ENCODE peak calls at places on chromosomes 11 and 22, in nine cellular contexts. Q is OCI-LY7, G is MM.1S, H is HCT116, K is PC-3, J is hepatocyte, E is GM23338, Z is neural progenitor cell, N is SK-N-SH. R is an unnamed sample.
A peak's percentile ranks its signal among the peaks of the same experiment; 100 is the strongest.

GRCh38 chr22:45922256-45922655 is 54.7 kb downstream of the WNT7B start:
- DNase-seq in Q (no peak), G (no peak), H (no peak), K (no peak), J (no peak), E (no peak), Z (no peak), N (no peak), R (no peak)

GRCh38 chr22:21707677-21708076 is 27.9 kb downstream of the YPEL1 start:
- DNase-seq in Q (peak; percentile 74), G (no peak), H (no peak), K (no peak), J (no peak), E (no peak), Z (no peak), N (peak; percentile 54), R (no peak)

GRCh38 chr11:4060182-4060923 is 34.2 kb upstream of the RRM1 start:
- DNase-seq in Q (no peak), G (no peak), H (no peak), K (no peak), J (peak; percentile 48), E (no peak), Z (no peak), N (no peak), R (no peak)

GRCh38 chr22:49553518-49554295 is 274.0 kb downstream of the BRD1 start:
- DNase-seq in Q (no peak), G (no peak), H (no peak), K (peak; percentile 12), J (peak; percentile 36), E (no peak), Z (peak; percentile 75), N (no peak), R (no peak)

GRCh38 chr22:16783930-16784354 is 41.3 kb downstream of the XKR3 start:
- DNase-seq in Q (peak; percentile 43), G (peak; percentile 48), H (peak; percentile 8), K (peak; percentile 2), J (peak; percentile 3), E (peak; percentile 71), Z (peak; percentile 30), N (peak; percentile 9), R (peak; percentile 27)

GRCh38 chr11:75029836-75030631 is 41.3 kb downstream of the NEU3 start:
- DNase-seq in Q (no peak), G (no peak), H (no peak), K (no peak), J (no peak), E (no peak), Z (no peak), N (no peak), R (peak; percentile 34)

GRCh38 chr22:46516638-46517037 is 20.8 kb downstream of the CELSR1 start:
- DNase-seq in Q (no peak), G (no peak), H (no peak), K (no peak), J (no peak), E (no peak), Z (no peak), N (no peak), R (no peak)

GRCh38 chr11:62539238-62539925 is 7.2 kb downstream of the AHNAK start:
- DNase-seq in Q (no peak), G (no peak), H (no peak), K (peak; percentile 97), J (peak; percentile 87), E (no peak), Z (peak; percentile 7), N (peak; percentile 81), R (peak; percentile 96)

GRCh38 chr11:3994030-3994640 is 100.5 kb upstream of the RRM1 start:
- DNase-seq in Q (no peak), G (no peak), H (no peak), K (peak; percentile 21), J (no peak), E (no peak), Z (no peak), N (no peak), R (peak; percentile 51)

GRCh38 chr11:93054279-93054678 is 84.8 kb downstream of the MTNR1B start:
- DNase-seq in Q (no peak), G (no peak), H (no peak), K (peak; percentile 32), J (no peak), E (no peak), Z (no peak), N (no peak), R (peak; percentile 51)

GRCh38 chr11:120112174-120112796 is 25.6 kb downstream of the TRIM29 start:
- DNase-seq in Q (no peak), G (no peak), H (no peak), K (no peak), J (no peak), E (peak; percentile 56), Z (no peak), N (peak; percentile 42), R (no peak)

GRCh38 chr11:3626250-3626960 is 15.4 kb downstream of the ART5 start:
- DNase-seq in Q (no peak), G (no peak), H (no peak), K (no peak), J (no peak), E (peak; percentile 41), Z (no peak), N (no peak), R (no peak)

GRCh38 chr22:41966607-41967240 is 2.5 kb upstream of the SEPTIN3 start:
- DNase-seq in Q (peak; percentile 63), G (peak; percentile 68), H (peak; percentile 48), K (peak; percentile 80), J (peak; percentile 77), E (peak; percentile 83), Z (peak; percentile 58), N (peak; percentile 23), R (peak; percentile 91)

GRCh38 chr22:24104307-24105017 is 76.8 kb upstream of the SUSD2 start:
- DNase-seq in Q (no peak), G (no peak), H (no peak), K (no peak), J (no peak), E (no peak), Z (no peak), N (no peak), R (no peak)
- TF ChIP-seq EZH2phosphoT487 in Q (no peak), G (no peak), H (no peak), K (no peak), J (no peak), E (no peak), Z (no peak), N (no peak), R (no peak)

DNA sequence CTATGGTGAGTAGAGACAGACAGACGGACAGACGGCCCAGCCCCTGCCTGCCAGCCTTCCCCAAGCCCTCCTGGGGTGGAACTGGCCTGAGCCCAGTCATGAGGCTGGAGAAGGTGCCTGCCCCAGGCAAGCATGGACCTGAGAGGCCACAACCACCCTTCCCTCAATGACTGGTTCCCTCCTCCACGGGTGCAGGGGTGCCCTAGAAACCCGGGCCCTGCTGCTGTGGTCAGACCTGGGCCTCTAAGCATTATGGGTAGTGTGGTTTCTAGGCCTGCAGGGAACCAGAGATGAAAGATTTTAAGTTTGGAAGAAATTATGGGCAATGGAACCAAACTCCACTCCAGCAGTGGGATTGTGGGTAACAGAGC is 13.5 kb downstream of the RHBDD3 start:
- DNase-seq in Q (no peak), G (no peak), H (no peak), K (no peak), J (no peak), E (no peak), Z (no peak), N (peak; percentile 15), R (no peak)
- H3K4me2 ChIP-seq in Q (no peak overlapping the region), G (no peak overlapping the region), H (no peak overlapping the region), K (no peak overlapping the region), J (no peak overlapping the region), E (no peak overlapping the region), Z (no peak overlapping the region), N (no peak overlapping the region), R (no peak overlapping the region)

DNA sequence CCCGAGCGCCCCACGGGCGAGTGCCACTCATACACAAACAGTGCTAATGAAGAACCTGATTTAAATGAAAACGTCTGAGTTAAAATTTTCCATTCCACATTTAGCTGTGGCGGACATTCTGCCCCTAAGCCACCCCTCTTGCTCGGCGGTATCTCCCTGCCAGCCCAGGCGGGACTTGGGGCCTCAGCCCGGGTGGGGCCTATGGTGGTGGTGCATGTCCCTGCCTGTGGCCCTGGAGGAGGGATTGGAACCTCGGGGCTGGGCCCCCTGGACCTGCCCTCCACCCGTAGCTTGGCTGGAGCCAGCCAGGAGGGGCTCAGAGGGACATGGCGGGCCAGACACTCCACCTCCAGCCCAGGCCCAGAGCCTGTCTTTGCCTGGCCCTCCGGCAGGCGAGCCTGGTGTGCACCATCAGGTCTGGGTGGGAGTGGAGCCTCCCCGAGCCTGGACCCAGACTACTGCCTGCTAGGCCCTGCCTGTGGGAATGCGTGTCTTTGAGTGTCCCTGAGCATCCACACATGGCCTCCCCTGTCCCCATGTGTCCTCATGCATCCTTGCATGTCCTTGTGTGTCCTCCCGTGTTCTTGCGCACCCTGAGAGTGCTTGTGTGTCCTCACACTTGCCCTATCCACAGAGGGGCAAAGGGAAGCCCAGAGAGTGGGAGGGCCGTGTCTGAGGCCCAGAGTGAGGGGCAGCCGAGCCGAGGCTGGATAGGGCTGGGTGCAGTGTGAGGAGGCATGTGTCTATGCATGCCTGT is 4.4 kb downstream of the ZDHHC8 start:
- DNase-seq in Q (peak; percentile 30), G (no peak), H (no peak), K (no peak), J (no peak), E (no peak), Z (no peak), N (no peak), R (no peak)
- TF ChIP-seq EZH2phosphoT487 in Q (no peak), G (no peak), H (no peak), K (no peak), J (no peak), E (no peak), Z (no peak), N (no peak), R (no peak)

DNA sequence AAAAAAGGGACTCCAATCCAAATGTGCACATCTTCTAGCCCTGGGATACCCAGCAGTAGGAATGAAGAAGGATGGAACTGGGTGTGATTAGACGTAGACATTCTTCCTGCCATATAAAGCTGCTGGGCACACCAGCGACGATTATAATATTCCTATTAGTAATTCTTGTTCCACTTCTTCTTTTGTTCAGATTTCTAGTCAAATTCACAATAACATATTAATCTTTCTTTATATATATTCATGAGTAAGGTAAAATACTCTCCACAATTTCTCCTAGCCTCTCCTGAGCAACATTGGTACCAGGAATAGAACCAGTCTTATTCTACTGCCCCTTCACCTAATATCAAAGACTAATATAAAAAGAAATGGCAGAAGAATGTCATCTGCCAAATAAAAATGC is at the start of gene OR52E8:
- DNase-seq in Q (no peak), G (no peak), H (no peak), K (no peak), J (no peak), E (no peak), Z (no peak), N (no peak), R (no peak)
- H3K4me2 ChIP-seq in Q (no peak within 1 kb of the TSS), G (no peak within 1 kb of the TSS), H (no peak within 1 kb of the TSS), K (no peak within 1 kb of the TSS), J (no peak within 1 kb of the TSS), E (no peak within 1 kb of the TSS), Z (no peak within 1 kb of the TSS), N (no peak within 1 kb of the TSS), R (no peak within 1 kb of the TSS)

DNA sequence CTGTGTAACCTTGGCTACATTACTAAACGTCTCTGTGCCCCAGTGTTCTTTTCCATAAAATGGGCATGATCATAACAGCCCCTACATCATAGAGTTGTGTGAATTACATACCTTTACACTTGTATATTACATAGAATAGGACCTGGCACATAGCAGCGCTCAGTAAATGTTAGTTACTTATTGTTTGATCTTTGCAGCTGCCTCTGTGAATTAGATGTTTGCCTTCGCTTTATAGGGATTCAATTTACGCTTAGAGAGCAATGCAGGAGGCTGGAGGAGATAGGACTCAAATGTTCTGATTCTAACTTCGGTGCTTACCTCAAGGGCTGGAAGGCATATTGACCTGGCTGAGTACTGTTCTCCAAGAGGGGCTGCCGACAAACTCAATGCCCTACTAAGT is 10.4 kb upstream of the TIMP3 start:
- DNase-seq in Q (no peak), G (no peak), H (no peak), K (no peak), J (no peak), E (no peak), Z (no peak), N (no peak), R (no peak)
- TF ChIP-seq EZH2phosphoT487 in Q (no peak), G (no peak), H (no peak), K (no peak), J (no peak), E (no peak), Z (no peak), N (no peak), R (no peak)